ENCODE peak calls at places on chromosomes 4 and X, in five cellular contexts. One of them, this sample, is unnamed.

GRCh38 chrX:19958530-19959486 is 32.1 kb downstream of the BCLAF3 start:
- DNase-seq in tibial nerve: no peak
- DNase-seq in upper lobe of right lung: no peak
- DNase-seq in astrocyte of the spinal cord: no peak
- DNase-seq in endothelial cell: no peak
- DNase-seq in this sample: no peak

GRCh38 chrX:313546-313945 is 5.0 kb downstream of the GTPBP6 start:
- DNase-seq in tibial nerve: no peak
- DNase-seq in upper lobe of right lung: no peak
- DNase-seq in astrocyte of the spinal cord: no peak
- DNase-seq in endothelial cell: no peak
- DNase-seq in this sample: no peak

GRCh38 chr4:89438102-89438831 is 130.7 kb upstream of the GPRIN3 start:
- DNase-seq in tibial nerve: peak
- DNase-seq in upper lobe of right lung: peak
- DNase-seq in astrocyte of the spinal cord: no peak
- DNase-seq in endothelial cell: no peak
- DNase-seq in this sample: peak

GRCh38 chrX:23904096-23904495 is 3.6 kb downstream of the APOO start:
- DNase-seq in tibial nerve: no peak
- DNase-seq in upper lobe of right lung: no peak
- DNase-seq in astrocyte of the spinal cord: peak
- DNase-seq in endothelial cell: no peak
- DNase-seq in this sample: no peak

GRCh38 chrX:51332188-51332942 is at the start of gene NUDT10:
- DNase-seq in tibial nerve: peak
- DNase-seq in upper lobe of right lung: peak
- DNase-seq in astrocyte of the spinal cord: peak
- DNase-seq in endothelial cell: peak
- DNase-seq in this sample: no peak

GRCh38 chr4:46274717-46275116 is 115.2 kb downstream of the GABRA2 start:
- DNase-seq in tibial nerve: no peak
- DNase-seq in upper lobe of right lung: no peak
- DNase-seq in astrocyte of the spinal cord: peak
- DNase-seq in endothelial cell: no peak
- DNase-seq in this sample: no peak

GRCh38 chr4:151887151-151887815 is 126.5 kb upstream of the GATB start:
- DNase-seq in tibial nerve: no peak
- DNase-seq in upper lobe of right lung: no peak
- DNase-seq in astrocyte of the spinal cord: peak
- DNase-seq in endothelial cell: no peak
- DNase-seq in this sample: no peak

GRCh38 chr4:110854021-110854678 is 231.3 kb upstream of the PITX2 start:
- DNase-seq in tibial nerve: no peak
- DNase-seq in upper lobe of right lung: no peak
- DNase-seq in astrocyte of the spinal cord: peak
- DNase-seq in endothelial cell: no peak
- DNase-seq in this sample: peak

GRCh38 chr4:23889814-23890269 is at the start of gene PPARGC1A:
- DNase-seq in tibial nerve: peak
- DNase-seq in upper lobe of right lung: peak
- DNase-seq in astrocyte of the spinal cord: peak
- DNase-seq in endothelial cell: no peak
- DNase-seq in this sample: no peak

GRCh38 chrX:119226431-119226830 is 9.7 kb upstream of the PGRMC1 start:
- DNase-seq in tibial nerve: no peak
- DNase-seq in upper lobe of right lung: no peak
- DNase-seq in astrocyte of the spinal cord: peak
- DNase-seq in endothelial cell: no peak
- DNase-seq in this sample: no peak

GRCh38 chr4:81631958-81632439 is 160.3 kb upstream of the RASGEF1B start:
- DNase-seq in tibial nerve: no peak
- DNase-seq in upper lobe of right lung: no peak
- DNase-seq in astrocyte of the spinal cord: peak
- DNase-seq in endothelial cell: no peak
- DNase-seq in this sample: no peak

GRCh38 chrX:63664741-63665140 is 120.3 kb downstream of the ARHGEF9 start:
- DNase-seq in tibial nerve: no peak
- DNase-seq in upper lobe of right lung: no peak
- DNase-seq in astrocyte of the spinal cord: no peak
- DNase-seq in endothelial cell: no peak
- DNase-seq in this sample: no peak

GRCh38 chrX:39850630-39851152 is 247.1 kb downstream of the BCOR start:
- DNase-seq in tibial nerve: no peak
- DNase-seq in upper lobe of right lung: no peak
- DNase-seq in astrocyte of the spinal cord: peak
- DNase-seq in endothelial cell: no peak
- DNase-seq in this sample: no peak

GRCh38 chrX:153420851-153421599 is 9.8 kb downstream of the ZFP92 start:
- DNase-seq in tibial nerve: no peak
- DNase-seq in upper lobe of right lung: no peak
- DNase-seq in astrocyte of the spinal cord: no peak
- DNase-seq in endothelial cell: no peak
- DNase-seq in this sample: no peak

GRCh38 chrX:150363561-150364346 is 637 bp downstream of the MAMLD1 start:
- DNase-seq in tibial nerve: no peak
- DNase-seq in upper lobe of right lung: peak
- DNase-seq in astrocyte of the spinal cord: peak
- DNase-seq in endothelial cell: peak
- DNase-seq in this sample: no peak
- TF ChIP-seq CTCF in tibial nerve: no peak
- TF ChIP-seq CTCF in upper lobe of right lung: no peak
- TF ChIP-seq CTCF in astrocyte of the spinal cord: peak
- TF ChIP-seq CTCF in endothelial cell: no peak
- TF ChIP-seq CTCF in this sample: peak

GRCh38 chrX:69221239-69222102 is 56.2 kb upstream of the PJA1 start:
- DNase-seq in tibial nerve: no peak
- DNase-seq in upper lobe of right lung: no peak
- DNase-seq in astrocyte of the spinal cord: no peak
- DNase-seq in endothelial cell: no peak
- DNase-seq in this sample: no peak
- TF ChIP-seq CTCF in tibial nerve: no peak
- TF ChIP-seq CTCF in upper lobe of right lung: no peak
- TF ChIP-seq CTCF in astrocyte of the spinal cord: no peak
- TF ChIP-seq CTCF in endothelial cell: no peak
- TF ChIP-seq CTCF in this sample: no peak

GRCh38 chr4:39527296-39528055 is at the start of gene UGDH:
- DNase-seq in tibial nerve: peak
- DNase-seq in upper lobe of right lung: peak
- DNase-seq in astrocyte of the spinal cord: peak
- DNase-seq in endothelial cell: peak
- DNase-seq in this sample: peak
- TF ChIP-seq CTCF in tibial nerve: no peak
- TF ChIP-seq CTCF in upper lobe of right lung: no peak
- TF ChIP-seq CTCF in astrocyte of the spinal cord: peak
- TF ChIP-seq CTCF in endothelial cell: no peak
- TF ChIP-seq CTCF in this sample: no peak

GRCh38 chr4:122218762-122219161 is 66.6 kb downstream of the BLTP1 start:
- DNase-seq in tibial nerve: no peak
- DNase-seq in upper lobe of right lung: no peak
- DNase-seq in astrocyte of the spinal cord: peak
- DNase-seq in endothelial cell: peak
- DNase-seq in this sample: no peak
- TF ChIP-seq CTCF in tibial nerve: peak
- TF ChIP-seq CTCF in upper lobe of right lung: peak
- TF ChIP-seq CTCF in astrocyte of the spinal cord: peak
- TF ChIP-seq CTCF in endothelial cell: peak
- TF ChIP-seq CTCF in this sample: no peak